ENCODE peak calls at places on chromosomes 12 and 14, in four cellular contexts. One of them, this sample, is unnamed.
A peak's percentile ranks its signal among the peaks of the same experiment; 100 is the strongest.

GRCh38 chr12:63151898-63152700 is 1.1 kb upstream of the AVPR1A start:
- DNase-seq in ovary: no peak
- DNase-seq in dorsolateral prefrontal cortex: no peak
- DNase-seq in mammary epithelial cell: peak; percentile 28
- DNase-seq in this sample: peak; percentile 57

GRCh38 chr12:9651265-9651729 is 18.2 kb upstream of the CLEC2D start:
- DNase-seq in ovary: no peak
- DNase-seq in dorsolateral prefrontal cortex: no peak
- DNase-seq in mammary epithelial cell: peak; percentile 66
- DNase-seq in this sample: no peak

GRCh38 chr14:89941830-89942377 is 12.6 kb downstream of the EFCAB11 start:
- DNase-seq in dorsolateral prefrontal cortex: no peak
- DNase-seq in ovary: no peak
- DNase-seq in mammary epithelial cell: no peak
- DNase-seq in this sample: no peak

GRCh38 chr14:75864352-75864751 is 117.4 kb downstream of the TGFB3 start:
- DNase-seq in mammary epithelial cell: peak; percentile 94
- DNase-seq in ovary: no peak
- DNase-seq in dorsolateral prefrontal cortex: no peak
- DNase-seq in this sample: no peak

GRCh38 chr12:49885663-49886461 is 17.8 kb downstream of the FAIM2 start:
- DNase-seq in ovary: no peak
- DNase-seq in mammary epithelial cell: no peak
- DNase-seq in dorsolateral prefrontal cortex: no peak
- DNase-seq in this sample: no peak

GRCh38 chr12:12008232-12008850 is 62.4 kb upstream of the BCL2L14 start:
- DNase-seq in mammary epithelial cell: peak; percentile 25
- DNase-seq in dorsolateral prefrontal cortex: no peak
- DNase-seq in ovary: no peak
- DNase-seq in this sample: no peak

GRCh38 chr14:56059054-56059453 is 59.2 kb upstream of the PELI2 start:
- DNase-seq in ovary: no peak
- DNase-seq in mammary epithelial cell: no peak
- DNase-seq in dorsolateral prefrontal cortex: no peak
- DNase-seq in this sample: no peak

GRCh38 chr12:5072326-5072725 is 28.6 kb downstream of the KCNA5 start:
- DNase-seq in dorsolateral prefrontal cortex: no peak
- DNase-seq in ovary: no peak
- DNase-seq in mammary epithelial cell: no peak
- DNase-seq in this sample: peak; percentile 94

GRCh38 chr12:113891737-113892520 is 74.2 kb downstream of the RBM19 start:
- DNase-seq in mammary epithelial cell: peak; percentile 44
- DNase-seq in dorsolateral prefrontal cortex: no peak
- DNase-seq in ovary: no peak
- DNase-seq in this sample: no peak

GRCh38 chr12:49825360-49825970 is 2.7 kb downstream of the NCKAP5L start:
- DNase-seq in ovary: no peak
- DNase-seq in mammary epithelial cell: peak; percentile 46
- DNase-seq in dorsolateral prefrontal cortex: no peak
- DNase-seq in this sample: peak; percentile 10

GRCh38 chr12:132398386-132398991 is 69.1 kb upstream of the GALNT9 start:
- DNase-seq in ovary: no peak
- DNase-seq in mammary epithelial cell: no peak
- DNase-seq in dorsolateral prefrontal cortex: peak; percentile 34
- DNase-seq in this sample: no peak

GRCh38 chr12:107912421-107913004 is 138.0 kb downstream of the ASCL4 start:
- DNase-seq in dorsolateral prefrontal cortex: peak; percentile 43
- DNase-seq in mammary epithelial cell: peak; percentile 51
- DNase-seq in ovary: no peak
- DNase-seq in this sample: peak; percentile 81

GRCh38 chr12:29616664-29617409 is 119.4 kb upstream of the OVCH1 start:
- DNase-seq in dorsolateral prefrontal cortex: peak; percentile 54
- DNase-seq in mammary epithelial cell: peak; percentile 92
- DNase-seq in ovary: no peak
- DNase-seq in this sample: no peak

GRCh38 chr12:131950182-131950913 is 606 bp downstream of the EP400 start:
- DNase-seq in dorsolateral prefrontal cortex: no peak
- DNase-seq in ovary: peak; percentile 58
- DNase-seq in mammary epithelial cell: peak; percentile 12
- DNase-seq in this sample: peak; percentile 33

GRCh38 chr14:20690848-20691640 is 2.5 kb downstream of the ANG start:
- DNase-seq in mammary epithelial cell: peak; percentile 65
- DNase-seq in ovary: no peak
- DNase-seq in dorsolateral prefrontal cortex: no peak
- DNase-seq in this sample: peak; percentile 42

GRCh38 chr14:102320033-102320660 is 601 bp downstream of the ZNF839 start:
- DNase-seq in ovary: peak; percentile 67
- DNase-seq in dorsolateral prefrontal cortex: peak; percentile 65
- DNase-seq in mammary epithelial cell: peak; percentile 24
- DNase-seq in this sample: peak; percentile 59

DNA sequence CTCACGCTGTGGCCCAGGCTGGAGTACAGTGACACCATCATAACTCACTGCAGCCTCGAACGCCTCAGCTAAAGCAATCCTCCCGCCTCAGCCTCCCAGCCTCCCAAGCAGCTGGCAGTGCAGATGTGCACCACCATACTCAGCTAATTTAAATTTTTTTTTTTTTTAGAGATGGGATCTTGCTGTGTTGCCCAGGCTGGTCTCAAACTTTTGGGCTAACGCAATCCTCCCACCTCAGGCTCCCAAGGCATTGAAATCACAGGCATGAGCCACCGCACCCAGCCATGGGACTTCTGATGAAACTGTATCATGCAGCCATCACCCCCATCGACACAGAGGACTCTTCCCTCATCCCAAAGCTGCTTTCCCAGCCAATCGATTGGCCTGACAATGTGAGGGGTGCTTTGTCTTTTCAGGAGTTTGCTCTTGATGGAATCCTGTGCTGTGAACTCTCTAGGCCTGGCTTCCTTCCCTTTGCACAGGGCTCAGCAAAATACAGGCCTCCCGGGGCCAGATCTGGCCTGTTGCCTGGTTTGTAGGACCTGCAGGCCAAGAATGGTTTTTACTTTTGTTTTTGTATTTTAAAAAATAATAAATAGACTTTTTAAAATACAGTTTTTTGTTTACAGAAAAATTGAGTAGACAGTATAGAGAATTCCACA is 59.6 kb upstream of the NCOR2 start:
- DNase-seq in dorsolateral prefrontal cortex: no peak
- DNase-seq in mammary epithelial cell: no peak
- DNase-seq in ovary: peak; percentile 78
- DNase-seq in this sample: peak; percentile 55
- H3K27ac ChIP-seq in dorsolateral prefrontal cortex: peak overlapping the region; percentile 0
- H3K27ac ChIP-seq in mammary epithelial cell: no peak overlapping the region
- H3K27ac ChIP-seq in ovary: no peak overlapping the region
- H3K27ac ChIP-seq in this sample: peak overlapping the region; percentile 71

GRCh38 chr14:27315947-27316346 is 718.1 kb upstream of the NOVA1 start:
- DNase-seq in ovary: no peak
- DNase-seq in mammary epithelial cell: no peak
- DNase-seq in dorsolateral prefrontal cortex: no peak
- DNase-seq in this sample: no peak
- H3K27ac ChIP-seq in ovary: no peak overlapping the region
- H3K27ac ChIP-seq in mammary epithelial cell: no peak overlapping the region
- H3K27ac ChIP-seq in dorsolateral prefrontal cortex: no peak overlapping the region
- H3K27ac ChIP-seq in this sample: no peak overlapping the region

GRCh38 chr12:109093022-109093918 is at the start of gene ALKBH2:
- DNase-seq in dorsolateral prefrontal cortex: peak; percentile 95
- DNase-seq in ovary: peak; percentile 93
- DNase-seq in mammary epithelial cell: peak; percentile 84
- DNase-seq in this sample: peak; percentile 93
- H3K27ac ChIP-seq in dorsolateral prefrontal cortex: peak within 1 kb of the TSS; percentile 81
- H3K27ac ChIP-seq in ovary: no peak within 1 kb of the TSS
- H3K27ac ChIP-seq in mammary epithelial cell: peak within 1 kb of the TSS; percentile 70
- H3K27ac ChIP-seq in this sample: peak within 1 kb of the TSS; percentile 45

GRCh38 chr12:55746147-55746912 is 3.4 kb downstream of the GDF11 start:
- DNase-seq in mammary epithelial cell: no peak
- DNase-seq in dorsolateral prefrontal cortex: no peak
- DNase-seq in ovary: no peak
- DNase-seq in this sample: no peak
- H3K27ac ChIP-seq in mammary epithelial cell: no peak overlapping the region
- H3K27ac ChIP-seq in dorsolateral prefrontal cortex: peak overlapping the region; percentile 61
- H3K27ac ChIP-seq in ovary: peak overlapping the region; percentile 3
- H3K27ac ChIP-seq in this sample: peak overlapping the region; percentile 49

DNA sequence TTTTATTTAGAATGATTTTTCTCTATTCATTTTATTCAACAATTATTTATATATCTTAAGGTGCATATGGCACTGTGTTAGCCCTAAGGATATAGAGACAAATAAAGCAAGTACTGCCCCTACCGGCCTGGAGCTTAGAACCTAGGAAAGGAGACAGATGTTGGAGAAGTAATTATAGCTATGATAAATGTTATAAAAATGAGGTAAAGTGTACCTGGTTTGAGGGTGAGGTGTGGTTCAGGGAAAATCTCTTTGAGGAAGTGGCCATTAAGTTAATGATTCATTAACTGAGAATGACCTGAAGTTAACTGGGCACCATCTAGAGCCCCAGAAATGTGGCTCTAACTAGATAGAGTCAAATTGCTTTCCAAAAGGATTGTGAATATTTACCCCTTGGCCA is 31.9 kb downstream of the CDKL1 start:
- DNase-seq in dorsolateral prefrontal cortex: no peak
- DNase-seq in mammary epithelial cell: peak; percentile 61
- DNase-seq in ovary: no peak
- DNase-seq in this sample: no peak
- H3K27ac ChIP-seq in dorsolateral prefrontal cortex: no peak overlapping the region
- H3K27ac ChIP-seq in mammary epithelial cell: no peak overlapping the region
- H3K27ac ChIP-seq in ovary: no peak overlapping the region
- H3K27ac ChIP-seq in this sample: no peak overlapping the region

DNA sequence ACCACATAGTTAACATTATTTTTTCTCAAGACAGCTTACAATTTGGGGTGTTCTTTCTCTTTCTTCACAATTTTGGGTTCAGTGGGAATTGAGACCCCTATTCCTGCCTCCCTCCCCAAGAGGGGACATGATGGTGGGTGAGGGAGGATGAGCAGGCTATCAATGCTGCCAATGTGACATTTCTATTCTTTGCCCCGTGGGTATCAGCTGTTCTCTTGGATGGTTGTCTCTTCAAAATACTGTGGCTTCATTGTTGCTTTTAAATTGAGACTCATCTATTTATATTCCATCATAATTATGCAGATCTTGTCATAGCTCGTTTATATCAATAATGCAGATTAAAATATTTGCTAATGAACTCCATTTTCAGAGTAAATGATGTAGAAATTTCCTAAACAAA is 56.5 kb upstream of the ANO4 start:
- DNase-seq in dorsolateral prefrontal cortex: no peak
- DNase-seq in ovary: no peak
- DNase-seq in mammary epithelial cell: no peak
- DNase-seq in this sample: no peak
- H3K27ac ChIP-seq in dorsolateral prefrontal cortex: no peak overlapping the region
- H3K27ac ChIP-seq in ovary: no peak overlapping the region
- H3K27ac ChIP-seq in mammary epithelial cell: no peak overlapping the region
- H3K27ac ChIP-seq in this sample: no peak overlapping the region

DNA sequence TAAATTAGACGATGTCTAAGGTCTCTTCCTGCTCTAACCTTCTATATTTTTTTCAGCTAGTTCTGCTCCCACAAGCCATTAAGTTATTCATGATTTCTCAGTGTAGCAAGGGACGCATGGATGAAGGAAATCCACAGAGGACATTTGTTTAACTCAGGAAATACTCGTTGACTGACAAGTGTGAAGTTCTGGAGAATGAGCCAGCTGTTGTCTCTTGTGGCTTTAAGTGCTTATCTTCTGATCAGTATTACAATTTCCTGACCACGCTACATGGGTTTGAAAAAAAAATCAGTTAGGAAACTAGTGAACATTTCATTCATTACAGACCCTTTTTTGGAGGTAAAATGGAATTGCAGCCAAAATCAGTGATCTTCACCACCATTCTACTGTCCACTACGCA is 53.2 kb downstream of the GUCY2C start:
- DNase-seq in mammary epithelial cell: no peak
- DNase-seq in ovary: no peak
- DNase-seq in dorsolateral prefrontal cortex: no peak
- DNase-seq in this sample: no peak
- H3K27ac ChIP-seq in mammary epithelial cell: no peak overlapping the region
- H3K27ac ChIP-seq in ovary: no peak overlapping the region
- H3K27ac ChIP-seq in dorsolateral prefrontal cortex: no peak overlapping the region
- H3K27ac ChIP-seq in this sample: no peak overlapping the region

GRCh38 chr12:104478396-104479140 is 21.8 kb downstream of the CHST11 start:
- DNase-seq in ovary: no peak
- DNase-seq in dorsolateral prefrontal cortex: no peak
- DNase-seq in mammary epithelial cell: no peak
- DNase-seq in this sample: no peak
- H3K27ac ChIP-seq in ovary: no peak overlapping the region
- H3K27ac ChIP-seq in dorsolateral prefrontal cortex: peak overlapping the region; percentile 18
- H3K27ac ChIP-seq in mammary epithelial cell: no peak overlapping the region
- H3K27ac ChIP-seq in this sample: no peak overlapping the region